ENCODE peak calls at places on chromosomes 13 and 19, in six cellular contexts. One of them, this sample, is unnamed.

GRCh38 chr13:90498816-90499215 is 848.7 kb upstream of the MIR17HG start:
- DNase-seq in fibroblast of mammary gland: no peak
- DNase-seq in MCF 10A: no peak
- DNase-seq in foreskin fibroblast: no peak
- DNase-seq in gastrocnemius medialis: no peak
- DNase-seq in nephron progenitor cell: no peak
- DNase-seq in this sample: no peak

GRCh38 chr13:90201198-90201597 is 1146.3 kb upstream of the MIR17HG start:
- DNase-seq in fibroblast of mammary gland: peak
- DNase-seq in MCF 10A: no peak
- DNase-seq in foreskin fibroblast: no peak
- DNase-seq in gastrocnemius medialis: no peak
- DNase-seq in nephron progenitor cell: peak
- DNase-seq in this sample: no peak

GRCh38 chr13:41590122-41590521 is 132.8 kb downstream of the RGCC start:
- DNase-seq in fibroblast of mammary gland: no peak
- DNase-seq in MCF 10A: no peak
- DNase-seq in foreskin fibroblast: no peak
- DNase-seq in gastrocnemius medialis: no peak
- DNase-seq in nephron progenitor cell: no peak
- DNase-seq in this sample: no peak

GRCh38 chr19:41401483-41401882 is 3.9 kb downstream of the BCKDHA start:
- DNase-seq in fibroblast of mammary gland: no peak
- DNase-seq in MCF 10A: no peak
- DNase-seq in foreskin fibroblast: no peak
- DNase-seq in gastrocnemius medialis: no peak
- DNase-seq in nephron progenitor cell: no peak
- DNase-seq in this sample: no peak

GRCh38 chr13:32594339-32594738 is 8.1 kb downstream of the PDS5B start:
- DNase-seq in fibroblast of mammary gland: peak
- DNase-seq in MCF 10A: no peak
- DNase-seq in foreskin fibroblast: peak
- DNase-seq in gastrocnemius medialis: no peak
- DNase-seq in nephron progenitor cell: no peak
- DNase-seq in this sample: no peak

GRCh38 chr19:49441210-49441959 is at the start of gene SLC17A7:
- DNase-seq in fibroblast of mammary gland: no peak
- DNase-seq in MCF 10A: no peak
- DNase-seq in foreskin fibroblast: no peak
- DNase-seq in gastrocnemius medialis: peak
- DNase-seq in nephron progenitor cell: peak
- DNase-seq in this sample: no peak

GRCh38 chr19:46815833-46816627 is 27.6 kb upstream of the SLC1A5 start:
- DNase-seq in fibroblast of mammary gland: no peak
- DNase-seq in MCF 10A: no peak
- DNase-seq in foreskin fibroblast: no peak
- DNase-seq in gastrocnemius medialis: no peak
- DNase-seq in nephron progenitor cell: no peak
- DNase-seq in this sample: no peak

GRCh38 chr13:31742102-31742695 is 2.9 kb downstream of the RXFP2 start:
- DNase-seq in fibroblast of mammary gland: peak
- DNase-seq in MCF 10A: peak
- DNase-seq in foreskin fibroblast: peak
- DNase-seq in gastrocnemius medialis: peak
- DNase-seq in nephron progenitor cell: peak
- DNase-seq in this sample: peak

GRCh38 chr13:111323950-111324651 is 3.7 kb downstream of the TEX29 start:
- DNase-seq in fibroblast of mammary gland: no peak
- DNase-seq in MCF 10A: no peak
- DNase-seq in foreskin fibroblast: no peak
- DNase-seq in gastrocnemius medialis: no peak
- DNase-seq in nephron progenitor cell: no peak
- DNase-seq in this sample: no peak

GRCh38 chr13:21675095-21676007 is 4.5 kb downstream of the FGF9 start:
- DNase-seq in fibroblast of mammary gland: no peak
- DNase-seq in MCF 10A: no peak
- DNase-seq in foreskin fibroblast: no peak
- DNase-seq in gastrocnemius medialis: no peak
- DNase-seq in nephron progenitor cell: peak
- DNase-seq in this sample: peak

GRCh38 chr13:46552302-46552680 is 679 bp upstream of the LRCH1 start:
- DNase-seq in fibroblast of mammary gland: no peak
- DNase-seq in MCF 10A: no peak
- DNase-seq in foreskin fibroblast: no peak
- DNase-seq in gastrocnemius medialis: no peak
- DNase-seq in nephron progenitor cell: peak
- DNase-seq in this sample: peak

GRCh38 chr13:49097374-49097773 is 121.7 kb downstream of the FNDC3A start:
- DNase-seq in fibroblast of mammary gland: peak
- DNase-seq in MCF 10A: peak
- DNase-seq in foreskin fibroblast: peak
- DNase-seq in gastrocnemius medialis: no peak
- DNase-seq in nephron progenitor cell: no peak
- DNase-seq in this sample: no peak

GRCh38 chr13:38879278-38879677 is 111.4 kb downstream of the STOML3 start:
- DNase-seq in fibroblast of mammary gland: no peak
- DNase-seq in MCF 10A: no peak
- DNase-seq in foreskin fibroblast: no peak
- DNase-seq in gastrocnemius medialis: no peak
- DNase-seq in nephron progenitor cell: no peak
- DNase-seq in this sample: no peak

GRCh38 chr19:54473071-54473941 is at the start of gene CDC42EP5:
- DNase-seq in fibroblast of mammary gland: peak
- DNase-seq in MCF 10A: no peak
- DNase-seq in foreskin fibroblast: peak
- DNase-seq in gastrocnemius medialis: peak
- DNase-seq in nephron progenitor cell: peak
- DNase-seq in this sample: peak

DNA sequence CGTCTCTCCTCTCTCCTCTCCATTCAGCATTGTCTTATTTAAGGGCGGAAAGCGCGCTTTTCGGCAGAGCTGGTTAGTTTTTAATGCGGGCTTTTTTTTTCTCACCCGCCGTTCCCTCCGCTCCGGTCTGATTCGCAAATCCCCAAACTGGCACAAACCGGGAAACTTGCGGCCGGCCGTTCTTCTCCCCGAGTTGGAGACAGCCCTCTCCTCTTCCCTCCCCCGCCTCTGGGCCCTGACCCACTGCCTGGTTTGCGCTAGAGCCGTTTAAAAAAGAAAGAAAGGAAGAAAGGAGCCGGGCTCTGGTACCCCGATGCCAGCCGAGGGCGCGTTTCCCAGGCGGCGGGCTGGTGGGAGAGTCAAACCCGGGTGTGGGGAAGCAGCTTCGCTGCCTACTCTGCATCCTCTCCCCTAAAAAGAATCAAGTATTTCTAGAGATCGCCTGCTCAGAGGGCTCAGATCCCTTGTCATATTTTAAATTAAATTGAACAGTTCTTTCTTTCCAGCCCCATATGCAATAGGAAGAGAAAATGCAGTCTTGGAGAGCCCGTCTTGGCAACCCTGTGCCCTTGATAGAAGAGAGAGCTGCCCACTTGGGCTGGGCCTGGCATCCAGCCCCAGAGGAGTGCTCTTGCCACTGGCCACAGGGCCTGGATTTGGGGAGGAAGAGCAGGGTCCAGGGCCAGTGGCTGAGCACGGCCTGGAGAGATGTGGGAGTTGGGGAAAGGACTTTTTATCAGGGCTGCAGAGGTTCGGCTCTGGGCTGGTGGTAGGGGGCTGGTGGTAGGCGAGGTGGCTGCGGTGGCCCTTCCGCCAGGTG is 19.0 kb downstream of the NFIX start:
- DNase-seq in fibroblast of mammary gland: peak
- DNase-seq in MCF 10A: no peak
- DNase-seq in foreskin fibroblast: no peak
- DNase-seq in gastrocnemius medialis: peak
- DNase-seq in nephron progenitor cell: no peak
- DNase-seq in this sample: no peak
- TF ChIP-seq CTCF in fibroblast of mammary gland: no peak
- TF ChIP-seq CTCF in MCF 10A: no peak
- TF ChIP-seq CTCF in foreskin fibroblast: no peak
- TF ChIP-seq CTCF in gastrocnemius medialis: no peak
- TF ChIP-seq CTCF in nephron progenitor cell: no peak
- TF ChIP-seq CTCF in this sample: no peak

GRCh38 chr13:78875792-78876580 is 217.0 kb upstream of the OBI1 start:
- DNase-seq in fibroblast of mammary gland: no peak
- DNase-seq in MCF 10A: peak
- DNase-seq in foreskin fibroblast: no peak
- DNase-seq in gastrocnemius medialis: no peak
- DNase-seq in nephron progenitor cell: no peak
- DNase-seq in this sample: no peak
- TF ChIP-seq CTCF in fibroblast of mammary gland: no peak
- TF ChIP-seq CTCF in MCF 10A: no peak
- TF ChIP-seq CTCF in foreskin fibroblast: no peak
- TF ChIP-seq CTCF in gastrocnemius medialis: no peak
- TF ChIP-seq CTCF in nephron progenitor cell: no peak
- TF ChIP-seq CTCF in this sample: no peak

DNA sequence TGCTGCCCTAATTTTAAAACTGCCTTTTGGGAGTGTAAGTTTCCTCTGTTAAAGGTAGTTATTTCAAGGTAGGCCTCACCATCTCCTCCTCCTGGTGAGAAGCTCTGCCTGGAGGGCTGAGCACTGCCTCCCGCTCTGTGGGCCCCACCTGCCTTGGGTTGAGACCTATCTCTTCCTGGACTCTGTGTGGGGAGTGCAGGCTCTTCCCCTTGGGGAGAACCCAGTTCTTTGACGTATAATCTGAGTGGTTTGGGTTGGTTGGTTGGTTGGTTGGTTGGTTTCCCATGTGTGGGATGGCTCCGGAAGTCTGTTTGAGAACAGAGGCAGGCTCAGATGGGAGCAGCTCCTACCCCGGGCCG is 39.1 kb downstream of the ACTN4 start:
- DNase-seq in fibroblast of mammary gland: no peak
- DNase-seq in MCF 10A: no peak
- DNase-seq in foreskin fibroblast: no peak
- DNase-seq in gastrocnemius medialis: no peak
- DNase-seq in nephron progenitor cell: no peak
- DNase-seq in this sample: no peak
- TF ChIP-seq CTCF in fibroblast of mammary gland: no peak
- TF ChIP-seq CTCF in MCF 10A: no peak
- TF ChIP-seq CTCF in foreskin fibroblast: no peak
- TF ChIP-seq CTCF in gastrocnemius medialis: no peak
- TF ChIP-seq CTCF in nephron progenitor cell: no peak
- TF ChIP-seq CTCF in this sample: no peak

GRCh38 chr13:76790519-76791289 is 95.5 kb downstream of the KCTD12 start:
- DNase-seq in fibroblast of mammary gland: no peak
- DNase-seq in MCF 10A: no peak
- DNase-seq in foreskin fibroblast: no peak
- DNase-seq in gastrocnemius medialis: no peak
- DNase-seq in nephron progenitor cell: no peak
- DNase-seq in this sample: no peak

GRCh38 chr13:76795701-76796695 is 90.2 kb downstream of the KCTD12 start:
- DNase-seq in fibroblast of mammary gland: no peak
- DNase-seq in MCF 10A: no peak
- DNase-seq in foreskin fibroblast: no peak
- DNase-seq in gastrocnemius medialis: no peak
- DNase-seq in nephron progenitor cell: no peak
- DNase-seq in this sample: no peak

GRCh38 chr13:76798037-76798436 is 88.2 kb downstream of the KCTD12 start:
- DNase-seq in fibroblast of mammary gland: peak
- DNase-seq in MCF 10A: no peak
- DNase-seq in foreskin fibroblast: no peak
- DNase-seq in gastrocnemius medialis: no peak
- DNase-seq in nephron progenitor cell: no peak
- DNase-seq in this sample: no peak

GRCh38 chr13:76791290-76791664 is 94.9 kb downstream of the KCTD12 start:
- DNase-seq in fibroblast of mammary gland: peak
- DNase-seq in MCF 10A: no peak
- DNase-seq in foreskin fibroblast: no peak
- DNase-seq in gastrocnemius medialis: no peak
- DNase-seq in nephron progenitor cell: no peak
- DNase-seq in this sample: no peak

GRCh38 chr13:76792680-76793334 is 93.4 kb downstream of the KCTD12 start:
- DNase-seq in fibroblast of mammary gland: peak
- DNase-seq in MCF 10A: no peak
- DNase-seq in foreskin fibroblast: peak
- DNase-seq in gastrocnemius medialis: peak
- DNase-seq in nephron progenitor cell: no peak
- DNase-seq in this sample: no peak
- TF ChIP-seq CTCF in fibroblast of mammary gland: peak
- TF ChIP-seq CTCF in MCF 10A: no peak
- TF ChIP-seq CTCF in foreskin fibroblast: peak
- TF ChIP-seq CTCF in gastrocnemius medialis: no peak
- TF ChIP-seq CTCF in nephron progenitor cell: no peak
- TF ChIP-seq CTCF in this sample: no peak

DNA sequence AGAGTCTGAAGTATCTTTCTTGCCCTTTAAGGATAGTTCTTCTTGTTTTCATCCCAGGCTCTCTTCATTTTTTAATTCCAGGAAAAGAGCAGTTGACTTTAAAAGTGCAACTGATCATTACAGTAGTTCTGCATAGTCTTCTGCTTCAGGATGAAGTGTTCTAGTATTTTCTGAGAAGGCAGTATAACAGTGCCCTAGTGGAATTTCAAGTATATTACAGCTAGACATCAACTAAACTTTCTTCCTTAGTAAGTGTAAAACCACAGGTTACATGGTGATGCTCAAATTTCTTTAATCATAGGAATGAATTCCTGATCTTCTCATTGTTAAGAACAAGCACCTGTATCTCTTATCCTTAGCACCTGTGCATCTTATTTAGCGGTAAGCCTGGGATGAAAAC is 10.9 kb downstream of the NUFIP1 start:
- DNase-seq in fibroblast of mammary gland: no peak
- DNase-seq in MCF 10A: no peak
- DNase-seq in foreskin fibroblast: no peak
- DNase-seq in gastrocnemius medialis: no peak
- DNase-seq in nephron progenitor cell: no peak
- DNase-seq in this sample: no peak
- TF ChIP-seq CTCF in fibroblast of mammary gland: peak
- TF ChIP-seq CTCF in MCF 10A: no peak
- TF ChIP-seq CTCF in foreskin fibroblast: no peak
- TF ChIP-seq CTCF in gastrocnemius medialis: no peak
- TF ChIP-seq CTCF in nephron progenitor cell: peak
- TF ChIP-seq CTCF in this sample: peak

GRCh38 chr19:2064788-2065524 is 13.9 kb upstream of the MKNK2 start:
- DNase-seq in fibroblast of mammary gland: no peak
- DNase-seq in MCF 10A: no peak
- DNase-seq in foreskin fibroblast: no peak
- DNase-seq in gastrocnemius medialis: peak
- DNase-seq in nephron progenitor cell: no peak
- DNase-seq in this sample: no peak
- TF ChIP-seq CTCF in fibroblast of mammary gland: no peak
- TF ChIP-seq CTCF in MCF 10A: no peak
- TF ChIP-seq CTCF in foreskin fibroblast: no peak
- TF ChIP-seq CTCF in gastrocnemius medialis: peak
- TF ChIP-seq CTCF in nephron progenitor cell: no peak
- TF ChIP-seq CTCF in this sample: no peak

GRCh38 chr19:45404557-45405434 is at the start of gene PPP1R13L:
- DNase-seq in fibroblast of mammary gland: peak
- DNase-seq in MCF 10A: peak
- DNase-seq in foreskin fibroblast: peak
- DNase-seq in gastrocnemius medialis: peak
- DNase-seq in nephron progenitor cell: peak
- DNase-seq in this sample: no peak

GRCh38 chr19:45402469-45403070 is 2.3 kb downstream of the PPP1R13L start:
- DNase-seq in fibroblast of mammary gland: no peak
- DNase-seq in MCF 10A: peak
- DNase-seq in foreskin fibroblast: no peak
- DNase-seq in gastrocnemius medialis: no peak
- DNase-seq in nephron progenitor cell: peak
- DNase-seq in this sample: peak

GRCh38 chr19:45405435-45406164 is 731 bp upstream of the PPP1R13L start:
- DNase-seq in fibroblast of mammary gland: peak
- DNase-seq in MCF 10A: peak
- DNase-seq in foreskin fibroblast: peak
- DNase-seq in gastrocnemius medialis: peak
- DNase-seq in nephron progenitor cell: peak
- DNase-seq in this sample: peak

GRCh38 chr19:45403272-45403671 is 1.6 kb downstream of the PPP1R13L start:
- DNase-seq in fibroblast of mammary gland: no peak
- DNase-seq in MCF 10A: no peak
- DNase-seq in foreskin fibroblast: no peak
- DNase-seq in gastrocnemius medialis: no peak
- DNase-seq in nephron progenitor cell: no peak
- DNase-seq in this sample: no peak

GRCh38 chr19:45403781-45404556 is 900 bp downstream of the PPP1R13L start:
- DNase-seq in fibroblast of mammary gland: no peak
- DNase-seq in MCF 10A: peak
- DNase-seq in foreskin fibroblast: no peak
- DNase-seq in gastrocnemius medialis: no peak
- DNase-seq in nephron progenitor cell: peak
- DNase-seq in this sample: peak
- TF ChIP-seq CTCF in fibroblast of mammary gland: peak
- TF ChIP-seq CTCF in MCF 10A: peak
- TF ChIP-seq CTCF in foreskin fibroblast: peak
- TF ChIP-seq CTCF in gastrocnemius medialis: no peak
- TF ChIP-seq CTCF in nephron progenitor cell: peak
- TF ChIP-seq CTCF in this sample: peak

This sample was measured in neural crest cell.